ENCODE peak calls at places on chromosomes 5 and 9, in eight cellular contexts. I is psoas muscle; N is IMR-90; K is left lung; L is adrenal gland; Z is breast epithelium; S is left ventricle myocardium inferior; H is CD4-positive, alpha-beta T cell. A is an unnamed sample.

GRCh38 chr9:119060629-119061385 is 308.4 kb downstream of the BRINP1 start:
- DNase-seq in K (no peak), I (no peak), N (no peak), L (no peak), Z (no peak), H (no peak), S (no peak), A (no peak)

GRCh38 chr5:69099302-69099701 is 5.5 kb downstream of the SLC30A5 start:
- DNase-seq in L (no peak), K (no peak), S (no peak), N (no peak), I (no peak), Z (no peak), H (no peak), A (no peak)

GRCh38 chr5:150335778-150336177 is 21.7 kb upstream of the TCOF1 start:
- DNase-seq in Z (no peak), L (no peak), K (no peak), N (peak), S (no peak), H (no peak), I (no peak), A (no peak)

GRCh38 chr9:124054671-124055212 is 43.2 kb downstream of the LHX2 start:
- DNase-seq in S (no peak), K (no peak), H (no peak), I (no peak), N (peak), Z (no peak), L (no peak), A (no peak)

GRCh38 chr9:129487658-129488483 is 133.0 kb downstream of the C9orf50 start:
- DNase-seq in S (peak), N (peak), H (peak), I (peak), L (peak), K (peak), Z (no peak), A (peak)

GRCh38 chr5:171295299-171295698 is 13.7 kb upstream of the TLX3 start:
- DNase-seq in Z (no peak), L (no peak), H (no peak), S (no peak), K (no peak), N (peak), I (no peak), A (no peak)

GRCh38 chr9:137217276-137218211 is 4.5 kb downstream of the RNF208 start:
- DNase-seq in I (peak), S (peak), L (peak), N (no peak), Z (peak), K (peak), H (no peak), A (no peak)

GRCh38 chr9:18606831-18607230 is 132.9 kb downstream of the ADAMTSL1 start:
- DNase-seq in I (no peak), K (no peak), H (no peak), S (no peak), L (no peak), N (peak), Z (no peak), A (no peak)

GRCh38 chr9:126935630-126936029 is 21.0 kb downstream of the RALGPS1 start:
- DNase-seq in Z (no peak), S (no peak), N (peak), I (no peak), L (peak), H (no peak), K (no peak), A (no peak)

GRCh38 chr9:117763314-117763713 is 59.1 kb downstream of the TLR4 start:
- DNase-seq in S (no peak), Z (no peak), H (no peak), K (no peak), N (no peak), I (no peak), L (no peak), A (no peak)

GRCh38 chr9:113737414-113738271 is 138.5 kb upstream of the ZNF618 start:
- DNase-seq in S (no peak), K (no peak), N (peak), L (peak), Z (no peak), I (no peak), H (no peak), A (peak)

GRCh38 chr9:14451949-14452348 is 138.0 kb upstream of the NFIB start:
- DNase-seq in H (no peak), S (no peak), L (no peak), Z (no peak), I (no peak), N (no peak), K (no peak), A (no peak)

GRCh38 chr9:1047605-1048235 is 2.4 kb upstream of the DMRT2 start:
- DNase-seq in K (no peak), L (no peak), Z (no peak), N (peak), I (peak), H (no peak), S (no peak), A (no peak)

GRCh38 chr9:127118597-127119318 is 3.7 kb downstream of the ANGPTL2 start:
- DNase-seq in S (no peak), L (no peak), N (no peak), I (no peak), H (no peak), K (no peak), Z (peak), A (no peak)

GRCh38 chr9:99778308-99778707 is 43.4 kb upstream of the NR4A3 start:
- DNase-seq in N (peak), Z (no peak), S (no peak), L (peak), I (no peak), H (no peak), K (no peak), A (no peak)

GRCh38 chr5:99331061-99331460 is 402.3 kb upstream of the CHD1 start:
- DNase-seq in Z (no peak), H (no peak), S (no peak), K (no peak), I (no peak), N (no peak), L (no peak), A (no peak)

GRCh38 chr5:14364576-14365472 is 216.8 kb upstream of the OTULINL start:
- DNase-seq in H (no peak), Z (no peak), I (no peak), L (no peak), S (no peak), N (no peak), K (no peak), A (no peak)

GRCh38 chr5:125357660-125358059 is 611.2 kb upstream of the ZNF608 start:
- DNase-seq in N (no peak), K (no peak), Z (no peak), S (no peak), I (no peak), L (no peak), H (no peak), A (no peak)

GRCh38 chr9:79687131-79687447 is 115.3 kb downstream of the TLE4 start:
- DNase-seq in H (no peak), I (no peak), Z (no peak), N (no peak), L (no peak), S (no peak), K (no peak), A (no peak)

GRCh38 chr9:87276851-87277251 is 220.8 kb upstream of the DAPK1 start:
- DNase-seq in Z (no peak), H (no peak), S (no peak), K (no peak), I (no peak), N (peak), L (no peak), A (no peak)

GRCh38 chr9:87275039-87275725 is 222.5 kb upstream of the DAPK1 start:
- DNase-seq in I (no peak), S (no peak), L (no peak), H (no peak), K (no peak), Z (no peak), N (no peak), A (no peak)

GRCh38 chr9:87278971-87279731 is 218.5 kb upstream of the DAPK1 start:
- DNase-seq in N (peak), S (no peak), Z (no peak), H (no peak), L (no peak), I (no peak), K (no peak), A (no peak)

GRCh38 chr9:87277346-87277745 is 220.3 kb upstream of the DAPK1 start:
- DNase-seq in S (no peak), H (no peak), I (no peak), N (no peak), L (no peak), K (no peak), Z (no peak), A (no peak)

GRCh38 chr9:87276327-87276841 is 221.3 kb upstream of the DAPK1 start:
- DNase-seq in L (no peak), Z (no peak), H (no peak), K (no peak), N (peak), I (no peak), S (no peak), A (no peak)
- H3K27ac ChIP-seq in L (no peak), Z (peak), H (no peak), K (no peak), N (peak), I (peak), S (no peak), A (no peak)

DNA sequence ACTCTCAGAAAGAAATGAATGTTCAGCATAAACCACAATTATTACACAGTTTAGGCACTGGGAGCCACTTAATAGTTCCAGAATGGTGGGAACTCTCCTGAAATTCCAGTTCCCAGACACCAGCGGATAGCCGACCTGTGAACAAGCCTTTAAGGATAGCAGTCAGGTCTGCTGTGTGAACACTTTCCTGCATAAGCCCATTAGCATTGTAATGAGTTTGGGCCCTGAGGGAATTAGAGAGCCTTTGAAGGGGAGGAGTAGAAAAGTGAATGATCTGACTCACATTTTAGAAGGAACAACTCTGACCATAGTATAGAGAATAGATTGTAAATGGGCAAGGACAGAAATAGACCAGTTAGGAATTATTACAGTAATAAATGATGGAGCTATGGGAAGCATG is 189.1 kb downstream of the ADGRV1 start:
- DNase-seq in I (no peak), S (no peak), N (no peak), H (no peak), Z (no peak), K (no peak), L (no peak), A (no peak)
- H3K27ac ChIP-seq in I (no peak), S (no peak), N (no peak), H (no peak), Z (no peak), K (no peak), L (no peak), A (no peak)

DNA sequence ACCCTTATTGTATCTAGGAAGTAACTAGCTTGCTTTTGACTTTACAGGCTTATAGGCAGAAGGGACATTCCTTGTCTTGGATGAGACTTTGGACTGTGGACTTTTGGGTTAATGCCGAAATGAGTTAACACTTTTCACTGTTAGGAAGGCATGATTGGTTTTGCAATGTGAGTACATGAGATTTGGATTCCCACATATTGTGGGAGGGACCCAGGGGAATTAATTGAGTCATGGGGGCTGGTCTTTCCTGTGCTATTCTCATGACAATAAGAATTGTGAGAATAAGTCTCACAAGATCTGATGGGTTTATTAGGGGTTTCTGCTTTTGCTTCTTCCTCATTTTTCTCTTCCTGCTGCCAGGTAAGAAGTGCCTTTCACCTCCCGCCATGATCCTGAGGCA is 417.5 kb downstream of the HINT1 start:
- DNase-seq in Z (no peak), H (no peak), S (no peak), L (no peak), K (no peak), N (no peak), I (no peak), A (no peak)
- H3K27ac ChIP-seq in Z (no peak), H (no peak), S (no peak), L (no peak), K (no peak), N (no peak), I (no peak), A (no peak)

GRCh38 chr5:139688088-139688702 is 40.0 kb downstream of the CXXC5 start:
- DNase-seq in S (no peak), H (no peak), N (no peak), Z (no peak), I (no peak), L (no peak), K (no peak), A (no peak)
- H3K27ac ChIP-seq in S (peak), H (no peak), N (no peak), Z (peak), I (peak), L (peak), K (no peak), A (no peak)

GRCh38 chr5:154818459-154819116 is 31.8 kb downstream of the FAXDC2 start:
- DNase-seq in H (no peak), Z (no peak), K (no peak), I (no peak), S (no peak), N (no peak), L (no peak), A (no peak)
- H3K27ac ChIP-seq in H (peak), Z (no peak), K (peak), I (no peak), S (peak), N (no peak), L (peak), A (no peak)

GRCh38 chr9:70259512-70259802 is 679 bp downstream of the SMC5 start:
- DNase-seq in K (peak), S (no peak), L (no peak), N (no peak), Z (no peak), I (no peak), H (no peak), A (no peak)

GRCh38 chr9:70261131-70261870 is 2.5 kb downstream of the SMC5 start:
- DNase-seq in S (no peak), I (no peak), Z (no peak), H (no peak), L (no peak), N (peak), K (no peak), A (no peak)

GRCh38 chr9:70258692-70259511 is at the start of gene SMC5:
- DNase-seq in K (peak), I (peak), L (peak), N (peak), Z (peak), H (peak), S (peak), A (peak)

GRCh38 chr9:70260606-70261005 is 1.8 kb downstream of the SMC5 start:
- DNase-seq in L (no peak), H (no peak), Z (no peak), K (no peak), S (no peak), N (no peak), I (no peak), A (no peak)

GRCh38 chr9:70260007-70260443 is 1.2 kb downstream of the SMC5 start:
- DNase-seq in Z (no peak), I (no peak), L (no peak), H (no peak), K (no peak), N (no peak), S (no peak), A (no peak)
- H3K27ac ChIP-seq in Z (no peak), I (peak), L (no peak), H (no peak), K (peak), N (peak), S (no peak), A (no peak)

DNA sequence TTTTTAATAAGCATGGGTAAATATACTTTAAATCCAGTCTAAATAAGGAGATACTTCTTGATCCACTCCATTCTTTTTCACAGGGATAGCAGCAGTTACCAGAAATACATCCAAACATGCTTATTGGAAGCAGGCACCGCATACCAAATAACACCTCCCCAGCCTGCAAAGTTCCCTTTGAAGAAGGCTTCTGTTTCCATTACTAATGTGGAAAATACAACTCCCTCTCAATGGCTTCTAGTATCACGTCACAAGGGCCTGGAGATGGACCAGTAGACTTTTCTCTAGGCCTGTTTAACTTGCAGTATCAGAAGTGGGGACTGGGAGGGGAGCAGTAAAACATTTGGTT is 20.8 kb downstream of the TMEM245 start:
- DNase-seq in H (no peak), N (no peak), S (no peak), Z (no peak), I (no peak), L (no peak), K (no peak), A (no peak)
- H3K27ac ChIP-seq in H (no peak), N (peak), S (peak), Z (peak), I (peak), L (peak), K (peak), A (peak)

A was measured in caudate nucleus.